ENCODE peak calls at places on chromosome 17, in four cellular contexts. R is GDM1, Q is kidney tubule cell, G is astrocyte of the cerebellum. X is an unnamed sample.

GRCh38 chr17:35002876-35003551 is 22.7 kb downstream of the LIG3 start:
- DNase-seq in R (no peak), Q (peak; percentile 8), G (no peak), X (no peak)

GRCh38 chr17:27403480-27404005 is 52.7 kb upstream of the KSR1 start:
- DNase-seq in R (no peak), Q (no peak), G (no peak), X (no peak)

GRCh38 chr17:59287452-59287851 is 44.0 kb upstream of the YPEL2 start:
- DNase-seq in R (peak; percentile 61), Q (peak; percentile 28), G (no peak), X (no peak)

GRCh38 chr17:9307313-9307998 is 268.2 kb downstream of the STX8 start:
- DNase-seq in R (no peak), Q (peak; percentile 52), G (no peak), X (no peak)

GRCh38 chr17:81221842-81222619 is 734 bp downstream of the CEP131 start:
- DNase-seq in R (no peak), Q (no peak), G (no peak), X (no peak)

GRCh38 chr17:33112763-33113162 is 121.1 kb downstream of the SPACA3 start:
- DNase-seq in R (no peak), Q (peak; percentile 91), G (no peak), X (no peak)

GRCh38 chr17:63120406-63120805 is 154.4 kb downstream of the TANC2 start:
- DNase-seq in R (no peak), Q (no peak), G (peak; percentile 8), X (no peak)

GRCh38 chr17:30996481-30996880 is 25.6 kb downstream of the RNF135 start:
- DNase-seq in R (no peak), Q (peak; percentile 72), G (no peak), X (no peak)